ENCODE peak calls at places on chromosomes 2 and 18, in seven cellular contexts. One of them, this sample, is unnamed.
A peak's percentile ranks its signal among the peaks of the same experiment; 100 is the strongest.

GRCh38 chr2:206800501-206801416 is 35.4 kb downstream of the FASTKD2 start:
- DNase-seq in stomach: peak; percentile 53
- DNase-seq in A549: peak; percentile 72
- DNase-seq in K562: peak; percentile 26
- DNase-seq in transverse colon: peak; percentile 57
- DNase-seq in suprapubic skin: no peak
- DNase-seq in sigmoid colon: peak; percentile 83
- DNase-seq in this sample: peak; percentile 74

GRCh38 chr2:88632569-88632968 is 5.3 kb upstream of the EIF2AK3 start:
- DNase-seq in stomach: no peak
- DNase-seq in A549: no peak
- DNase-seq in K562: no peak
- DNase-seq in transverse colon: no peak
- DNase-seq in suprapubic skin: no peak
- DNase-seq in sigmoid colon: no peak
- DNase-seq in this sample: no peak

GRCh38 chr2:104120144-104120543 is 733.8 kb upstream of the POU3F3 start:
- DNase-seq in stomach: no peak
- DNase-seq in A549: no peak
- DNase-seq in K562: no peak
- DNase-seq in transverse colon: no peak
- DNase-seq in suprapubic skin: no peak
- DNase-seq in sigmoid colon: no peak
- DNase-seq in this sample: no peak

GRCh38 chr2:67290451-67290991 is 106.6 kb upstream of the ETAA1 start:
- DNase-seq in stomach: no peak
- DNase-seq in A549: peak; percentile 51
- DNase-seq in K562: no peak
- DNase-seq in transverse colon: no peak
- DNase-seq in suprapubic skin: no peak
- DNase-seq in sigmoid colon: no peak
- DNase-seq in this sample: no peak

GRCh38 chr18:48990497-48991298 is 39.9 kb upstream of the SMAD7 start:
- DNase-seq in stomach: no peak
- DNase-seq in A549: peak; percentile 53
- DNase-seq in K562: no peak
- DNase-seq in transverse colon: no peak
- DNase-seq in suprapubic skin: no peak
- DNase-seq in sigmoid colon: no peak
- DNase-seq in this sample: peak; percentile 33

GRCh38 chr18:54910161-54910919 is 48.9 kb downstream of the CCDC68 start:
- DNase-seq in stomach: no peak
- DNase-seq in A549: no peak
- DNase-seq in K562: no peak
- DNase-seq in transverse colon: no peak
- DNase-seq in suprapubic skin: no peak
- DNase-seq in sigmoid colon: peak; percentile 48
- DNase-seq in this sample: no peak

GRCh38 chr2:159179696-159180095 is 106.8 kb downstream of the WDSUB1 start:
- DNase-seq in stomach: no peak
- DNase-seq in A549: no peak
- DNase-seq in K562: no peak
- DNase-seq in transverse colon: no peak
- DNase-seq in suprapubic skin: no peak
- DNase-seq in sigmoid colon: no peak
- DNase-seq in this sample: no peak

GRCh38 chr2:234625626-234626253 is 128.9 kb upstream of the ARL4C start:
- DNase-seq in stomach: no peak
- DNase-seq in A549: no peak
- DNase-seq in K562: peak; percentile 5
- DNase-seq in transverse colon: no peak
- DNase-seq in suprapubic skin: peak; percentile 50
- DNase-seq in sigmoid colon: no peak
- DNase-seq in this sample: no peak

GRCh38 chr2:135004005-135004746 is 43.1 kb downstream of the MAP3K19 start:
- DNase-seq in stomach: peak; percentile 80
- DNase-seq in A549: peak; percentile 63
- DNase-seq in K562: peak; percentile 81
- DNase-seq in transverse colon: peak; percentile 76
- DNase-seq in suprapubic skin: peak; percentile 78
- DNase-seq in sigmoid colon: peak; percentile 82
- DNase-seq in this sample: peak; percentile 68

GRCh38 chr2:70964133-70964532 is 14.3 kb upstream of the ANKRD53 start:
- DNase-seq in stomach: no peak
- DNase-seq in A549: no peak
- DNase-seq in K562: no peak
- DNase-seq in transverse colon: no peak
- DNase-seq in suprapubic skin: no peak
- DNase-seq in sigmoid colon: no peak
- DNase-seq in this sample: no peak

GRCh38 chr2:100239513-100240210 is 82.6 kb downstream of the LONRF2 start:
- DNase-seq in stomach: no peak
- DNase-seq in A549: no peak
- DNase-seq in K562: no peak
- DNase-seq in transverse colon: no peak
- DNase-seq in suprapubic skin: peak; percentile 29
- DNase-seq in sigmoid colon: no peak
- DNase-seq in this sample: no peak

GRCh38 chr2:178072383-178073301 is at the start of gene PDE11A:
- DNase-seq in stomach: peak; percentile 92
- DNase-seq in A549: peak; percentile 86
- DNase-seq in K562: peak; percentile 88
- DNase-seq in transverse colon: peak; percentile 92
- DNase-seq in suprapubic skin: peak; percentile 85
- DNase-seq in sigmoid colon: peak; percentile 88
- DNase-seq in this sample: peak; percentile 58

GRCh38 chr2:168002021-168002553 is 245.3 kb downstream of the STK39 start:
- DNase-seq in stomach: no peak
- DNase-seq in A549: no peak
- DNase-seq in K562: no peak
- DNase-seq in transverse colon: no peak
- DNase-seq in suprapubic skin: no peak
- DNase-seq in sigmoid colon: no peak
- DNase-seq in this sample: no peak

GRCh38 chr2:200447139-200447855 is 62.6 kb downstream of the KCTD18 start:
- DNase-seq in stomach: no peak
- DNase-seq in A549: no peak
- DNase-seq in K562: no peak
- DNase-seq in transverse colon: no peak
- DNase-seq in suprapubic skin: no peak
- DNase-seq in sigmoid colon: no peak
- DNase-seq in this sample: no peak

GRCh38 chr18:47883771-47884413 is 46.6 kb downstream of the SMAD2 start:
- DNase-seq in stomach: no peak
- DNase-seq in A549: no peak
- DNase-seq in K562: no peak
- DNase-seq in transverse colon: no peak
- DNase-seq in suprapubic skin: no peak
- DNase-seq in sigmoid colon: no peak
- DNase-seq in this sample: no peak

GRCh38 chr2:844725-845124 is 105.9 kb upstream of the SNTG2 start:
- DNase-seq in stomach: no peak
- DNase-seq in A549: no peak
- DNase-seq in K562: no peak
- DNase-seq in transverse colon: no peak
- DNase-seq in suprapubic skin: no peak
- DNase-seq in sigmoid colon: no peak
- DNase-seq in this sample: no peak

DNA sequence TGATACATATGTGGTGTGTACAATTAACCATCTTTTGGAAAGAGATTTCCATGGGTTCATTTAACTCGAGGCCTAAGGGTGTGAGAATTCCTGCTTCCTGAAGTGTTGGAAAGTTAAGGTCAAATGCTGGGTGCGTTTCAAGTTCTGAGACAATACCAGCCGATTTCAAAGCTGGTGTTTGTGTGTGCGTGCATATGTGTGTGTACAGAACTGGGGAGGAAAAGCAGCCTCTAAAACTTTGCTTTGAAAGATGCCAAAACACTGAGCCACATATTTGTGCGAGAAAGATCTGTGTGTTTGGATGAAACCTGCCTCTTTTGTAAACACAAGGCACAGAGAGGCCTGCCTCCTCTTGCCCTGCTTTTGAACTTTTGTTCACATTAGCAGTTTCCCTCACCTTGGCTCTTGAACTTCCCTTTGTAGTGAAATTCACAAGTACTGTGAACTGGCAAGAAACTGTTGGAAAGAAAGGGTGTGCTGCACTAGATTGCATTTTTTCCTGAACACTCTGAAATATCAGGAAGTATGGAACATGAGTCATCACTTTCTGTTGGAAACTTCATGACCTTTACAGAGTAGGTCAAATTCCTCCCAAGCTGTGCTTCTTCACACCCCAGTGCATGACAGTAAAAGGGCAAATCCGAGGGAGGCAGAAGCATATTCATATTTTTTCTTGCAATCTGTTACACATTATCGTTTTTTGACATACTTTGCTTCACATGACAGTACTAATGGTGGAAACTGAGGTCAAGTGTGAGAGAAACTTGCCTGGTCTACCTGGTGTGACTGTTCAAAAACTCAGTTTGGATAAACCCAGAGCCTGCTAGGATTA is 20.0 kb upstream of the CAVIN2 start:
- DNase-seq in stomach: no peak
- DNase-seq in A549: peak; percentile 95
- DNase-seq in K562: peak; percentile 24
- DNase-seq in transverse colon: no peak
- DNase-seq in suprapubic skin: no peak
- DNase-seq in sigmoid colon: peak; percentile 68
- DNase-seq in this sample: peak; percentile 58
- TF ChIP-seq EP300 in stomach: no peak
- TF ChIP-seq EP300 in A549: peak; percentile 66
- TF ChIP-seq EP300 in K562: peak; percentile 55
- TF ChIP-seq EP300 in transverse colon: no peak
- TF ChIP-seq EP300 in suprapubic skin: no peak
- TF ChIP-seq EP300 in sigmoid colon: no peak
- TF ChIP-seq EP300 in this sample: no peak

GRCh38 chr2:127621981-127622431 is 23.9 kb upstream of the GPR17 start:
- DNase-seq in stomach: no peak
- DNase-seq in A549: no peak
- DNase-seq in K562: no peak
- DNase-seq in transverse colon: peak; percentile 3
- DNase-seq in suprapubic skin: peak; percentile 55
- DNase-seq in sigmoid colon: peak; percentile 55
- DNase-seq in this sample: no peak

GRCh38 chr2:127625146-127625943 is 20.6 kb upstream of the GPR17 start:
- DNase-seq in stomach: no peak
- DNase-seq in A549: no peak
- DNase-seq in K562: no peak
- DNase-seq in transverse colon: peak; percentile 6
- DNase-seq in suprapubic skin: peak; percentile 68
- DNase-seq in sigmoid colon: peak; percentile 68
- DNase-seq in this sample: no peak

GRCh38 chr2:127624321-127625145 is 21.4 kb upstream of the GPR17 start:
- DNase-seq in stomach: no peak
- DNase-seq in A549: no peak
- DNase-seq in K562: no peak
- DNase-seq in transverse colon: peak; percentile 6
- DNase-seq in suprapubic skin: peak; percentile 74
- DNase-seq in sigmoid colon: peak; percentile 65
- DNase-seq in this sample: no peak

GRCh38 chr2:127622561-127623387 is 23.2 kb upstream of the GPR17 start:
- DNase-seq in stomach: no peak
- DNase-seq in A549: no peak
- DNase-seq in K562: no peak
- DNase-seq in transverse colon: peak; percentile 5
- DNase-seq in suprapubic skin: peak; percentile 57
- DNase-seq in sigmoid colon: peak; percentile 61
- DNase-seq in this sample: no peak

DNA sequence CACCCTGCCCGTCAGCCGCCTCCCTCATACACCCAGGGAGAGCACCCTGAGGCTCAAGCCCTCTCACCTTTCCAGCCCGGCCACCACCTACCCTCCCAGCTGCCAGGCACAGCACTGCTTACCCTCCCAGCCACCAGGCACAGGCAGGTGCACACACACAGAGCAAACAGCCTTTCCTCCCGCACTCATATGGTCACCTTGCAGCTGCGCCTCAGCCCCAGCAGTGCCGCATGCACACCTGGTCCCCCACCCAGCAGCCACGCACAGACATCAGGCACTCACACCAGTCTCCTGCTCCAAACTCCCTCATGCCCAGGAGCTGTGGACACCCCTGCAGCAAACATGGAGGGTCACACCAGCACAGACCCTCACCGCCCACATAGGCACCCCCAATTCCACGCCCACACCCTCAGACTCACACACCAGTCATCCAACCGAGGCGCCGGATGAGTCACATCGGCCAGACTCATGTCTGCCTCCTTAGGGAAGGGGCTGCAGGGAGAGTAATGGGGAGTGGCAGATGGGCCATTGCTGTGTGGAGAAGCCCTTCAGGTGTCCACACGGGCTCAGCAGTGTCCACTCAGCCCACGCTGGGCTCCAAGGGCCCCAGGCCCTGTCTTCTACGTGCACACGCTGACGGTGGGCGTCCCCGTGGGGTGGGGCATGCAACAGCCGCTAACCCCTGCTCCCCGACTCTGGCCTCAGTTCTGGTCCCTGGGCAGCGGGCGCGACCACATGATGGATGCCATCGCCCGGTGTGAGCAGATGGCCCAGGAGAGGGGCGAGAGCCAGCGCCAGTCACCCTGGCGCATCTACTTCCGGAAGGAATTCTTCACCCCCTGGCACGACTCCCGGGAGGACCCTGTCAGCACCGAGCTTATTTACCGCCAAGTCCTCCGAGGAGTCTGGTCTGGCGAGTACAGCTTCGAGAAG is 22.3 kb upstream of the GPR17 start:
- DNase-seq in stomach: no peak
- DNase-seq in A549: no peak
- DNase-seq in K562: no peak
- DNase-seq in transverse colon: peak; percentile 6
- DNase-seq in suprapubic skin: peak; percentile 75
- DNase-seq in sigmoid colon: peak; percentile 64
- DNase-seq in this sample: peak; percentile 23
- H3K4me1 ChIP-seq in stomach: no peaks in the 10 kb centered on the region
- H3K4me1 ChIP-seq in A549: peaks cover 5% of the 10 kb centered on the region
- H3K4me1 ChIP-seq in K562: no peaks in the 10 kb centered on the region
- H3K4me1 ChIP-seq in transverse colon: no peaks in the 10 kb centered on the region
- H3K4me1 ChIP-seq in suprapubic skin: no peaks in the 10 kb centered on the region
- H3K4me1 ChIP-seq in sigmoid colon: no peaks in the 10 kb centered on the region
- H3K4me1 ChIP-seq in this sample: no peaks in the 10 kb centered on the region

DNA sequence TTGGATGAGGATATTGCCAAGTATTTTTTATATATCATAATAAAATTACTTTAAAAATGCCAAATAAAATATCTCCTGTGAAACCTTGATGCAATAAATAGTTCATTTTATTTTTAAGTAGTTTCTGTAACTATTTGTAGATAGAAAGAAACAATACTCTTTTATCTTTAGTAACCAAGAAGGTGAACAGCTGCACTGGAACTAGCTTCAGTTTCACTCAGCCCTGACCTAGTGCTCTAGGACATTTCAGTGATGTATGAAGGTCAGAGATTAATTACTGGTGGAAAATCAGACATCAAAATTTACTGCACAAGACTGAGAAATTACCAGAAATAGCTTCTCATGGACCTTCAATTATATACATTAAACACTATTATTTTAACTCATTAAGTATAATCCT is 1305.0 kb downstream of the CNTNAP5 start:
- DNase-seq in stomach: no peak
- DNase-seq in A549: no peak
- DNase-seq in K562: no peak
- DNase-seq in transverse colon: no peak
- DNase-seq in suprapubic skin: no peak
- DNase-seq in sigmoid colon: no peak
- DNase-seq in this sample: no peak
- TF ChIP-seq EP300 in stomach: no peak
- TF ChIP-seq EP300 in A549: no peak
- TF ChIP-seq EP300 in K562: no peak
- TF ChIP-seq EP300 in transverse colon: no peak
- TF ChIP-seq EP300 in suprapubic skin: no peak
- TF ChIP-seq EP300 in sigmoid colon: no peak
- TF ChIP-seq EP300 in this sample: no peak

GRCh38 chr2:142180820-142181533 is 50.2 kb upstream of the LRP1B start:
- DNase-seq in stomach: no peak
- DNase-seq in A549: peak; percentile 47
- DNase-seq in K562: no peak
- DNase-seq in transverse colon: no peak
- DNase-seq in suprapubic skin: no peak
- DNase-seq in sigmoid colon: no peak
- DNase-seq in this sample: no peak
- H3K4me1 ChIP-seq in stomach: no peaks in the 10 kb centered on the region
- H3K4me1 ChIP-seq in A549: peaks cover 9% of the 10 kb centered on the region
- H3K4me1 ChIP-seq in K562: no peaks in the 10 kb centered on the region
- H3K4me1 ChIP-seq in transverse colon: no peaks in the 10 kb centered on the region
- H3K4me1 ChIP-seq in suprapubic skin: no peaks in the 10 kb centered on the region
- H3K4me1 ChIP-seq in sigmoid colon: no peaks in the 10 kb centered on the region
- H3K4me1 ChIP-seq in this sample: no peaks in the 10 kb centered on the region

This sample was measured in ovary.